ENCODE peak calls at places on chromosomes 12 and 14, in ten cellular contexts. Z is NCI-H2081, K is lung, W is NCI-H146, C is NAMALWA, I is hypothalamus, L is DMS 273 treated with DMSO at 0.1 percent for 48 hours, V is stromal cell of bone marrow, O is anterior cingulate cortex, M is T-helper 1 cell. F is an unnamed sample.

GRCh38 chr14:69763761-69764510 is 3.0 kb upstream of the SRSF5 start:
- DNase-seq in O (no peak), K (no peak), M (no peak), V (no peak), Z (no peak), I (no peak), L (no peak), W (no peak), C (no peak), F (no peak)

GRCh38 chr12:112762753-112763152 is 28.8 kb upstream of the RPH3A start:
- DNase-seq in Z (no peak), M (no peak), K (no peak), O (no peak), I (no peak), L (no peak), W (no peak), V (no peak), C (peak; percentile 66), F (no peak)

GRCh38 chr14:71739273-71739990 is 192.8 kb upstream of the RGS6 start:
- DNase-seq in O (no peak), V (no peak), M (no peak), C (no peak), W (peak; percentile 10), Z (no peak), L (no peak), I (no peak), K (no peak), F (no peak)

GRCh38 chr14:100078997-100079561 is 13.9 kb downstream of the EVL start:
- DNase-seq in C (no peak), M (peak; percentile 78), I (no peak), K (no peak), Z (no peak), L (peak; percentile 80), O (no peak), V (peak; percentile 57), W (no peak), F (peak; percentile 69)

GRCh38 chr12:14273911-14274306 is 91.6 kb upstream of the ATF7IP start:
- DNase-seq in M (no peak), Z (no peak), K (no peak), L (no peak), C (no peak), O (no peak), V (no peak), W (no peak), I (no peak), F (no peak)

GRCh38 chr14:72856530-72857264 is 37.2 kb downstream of the DPF3 start:
- DNase-seq in K (no peak), Z (no peak), W (no peak), C (no peak), M (no peak), I (no peak), V (no peak), L (no peak), O (no peak), F (no peak)

GRCh38 chr12:40405419-40405818 is 180.6 kb downstream of the LRRK2 start:
- DNase-seq in M (no peak), V (no peak), W (no peak), C (no peak), Z (no peak), I (no peak), O (no peak), K (no peak), L (no peak), F (no peak)

GRCh38 chr12:65926119-65927004 is 102.1 kb downstream of the HMGA2 start:
- DNase-seq in O (no peak), I (no peak), W (no peak), V (no peak), L (no peak), C (peak; percentile 14), M (no peak), Z (no peak), K (no peak), F (no peak)

GRCh38 chr12:38508246-38508645 is 191.7 kb downstream of the ALG10B start:
- DNase-seq in O (no peak), C (no peak), I (no peak), Z (no peak), V (no peak), L (no peak), K (no peak), W (no peak), M (no peak), F (no peak)

GRCh38 chr14:49754570-49755097 is 13.3 kb upstream of the KLHDC2 start:
- DNase-seq in M (no peak), I (no peak), C (no peak), L (no peak), V (no peak), O (no peak), W (no peak), K (no peak), Z (no peak), F (no peak)

GRCh38 chr12:42790761-42791151 is 201.2 kb upstream of the PRICKLE1 start:
- DNase-seq in C (no peak), V (peak; percentile 18), L (no peak), W (no peak), M (no peak), O (no peak), Z (no peak), I (no peak), K (no peak), F (no peak)

GRCh38 chr14:53032161-53032803 is 81.4 kb upstream of the FERMT2 start:
- DNase-seq in M (no peak), L (no peak), W (no peak), Z (no peak), I (no peak), V (peak; percentile 67), C (no peak), O (peak; percentile 43), K (peak; percentile 41), F (no peak)

GRCh38 chr12:83573676-83574075 is 887.0 kb downstream of the TMTC2 start:
- DNase-seq in W (no peak), I (no peak), C (no peak), M (no peak), L (no peak), V (peak; percentile 5), K (no peak), O (no peak), Z (no peak), F (no peak)

GRCh38 chr14:71355324-71356201 is 448.3 kb downstream of the PCNX1 start:
- DNase-seq in I (no peak), Z (no peak), K (no peak), C (no peak), M (no peak), W (no peak), L (no peak), O (no peak), V (peak; percentile 54), F (no peak)

GRCh38 chr14:30108975-30109700 is 181.5 kb upstream of the PRKD1 start:
- DNase-seq in M (no peak), C (no peak), K (no peak), Z (no peak), O (no peak), V (no peak), L (no peak), I (no peak), W (no peak), F (no peak)

GRCh38 chr12:113965951-113966797 is at the start of gene RBM19:
- DNase-seq in K (peak; percentile 98), C (peak; percentile 99), M (peak; percentile 95), L (peak; percentile 79), W (peak; percentile 99), Z (peak; percentile 96), V (peak; percentile 96), I (peak; percentile 91), O (peak; percentile 98), F (peak; percentile 92)

GRCh38 chr12:53569174-53569557 is 57.0 kb downstream of the ATF7 start:
- DNase-seq in I (no peak), C (no peak), M (no peak), W (peak; percentile 36), Z (no peak), K (no peak), V (no peak), L (no peak), O (no peak), F (no peak)

GRCh38 chr14:20489093-20489994 is 16.0 kb upstream of the RNASE10 start:
- DNase-seq in C (no peak), I (no peak), M (no peak), W (no peak), Z (no peak), V (no peak), K (no peak), L (no peak), O (no peak), F (no peak)

GRCh38 chr12:89427508-89428156 is 75.3 kb upstream of the DUSP6 start:
- DNase-seq in M (no peak), K (no peak), C (no peak), O (no peak), Z (no peak), V (no peak), L (no peak), I (no peak), W (no peak), F (no peak)

GRCh38 chr14:50089213-50089612 is 27.2 kb downstream of the VCPKMT start:
- DNase-seq in C (no peak), V (no peak), W (no peak), O (no peak), Z (no peak), I (no peak), K (no peak), L (no peak), M (no peak), F (no peak)

GRCh38 chr14:68140111-68140741 is 320.6 kb downstream of the RAD51B start:
- DNase-seq in V (peak; percentile 95), I (no peak), L (no peak), O (no peak), W (no peak), Z (no peak), C (no peak), M (no peak), K (peak; percentile 44), F (no peak)

GRCh38 chr12:30019386-30020140 is 235.8 kb upstream of the TMTC1 start:
- DNase-seq in W (no peak), M (no peak), I (no peak), O (no peak), K (no peak), L (peak; percentile 26), C (no peak), V (no peak), Z (no peak), F (no peak)

GRCh38 chr12:107580750-107581529 is 104.7 kb upstream of the PWP1 start:
- DNase-seq in I (no peak), O (no peak), C (no peak), V (no peak), M (no peak), W (no peak), Z (no peak), K (no peak), L (no peak), F (no peak)

F was measured in T-helper 17 cell.